ENCODE peak calls at places on chromosomes 11 and 22, in five cellular contexts. R is IMR-90, D is H9, P is mesendoderm, E is neuronal stem cell. H is an unnamed sample.

GRCh38 chr11:82988936-82989627 is 82.6 kb downstream of the RAB30 start:
- DNase-seq in R (peak), D (no peak), P (no peak), E (no peak), H (no peak)

GRCh38 chr11:34586655-34587281 is 34.1 kb upstream of the EHF start:
- DNase-seq in R (no peak), D (no peak), P (no peak), E (no peak), H (no peak)

GRCh38 chr22:37300551-37301017 is 18.3 kb downstream of the CYTH4 start:
- DNase-seq in R (no peak), D (no peak), P (no peak), E (no peak), H (no peak)

GRCh38 chr22:36733271-36733670 is 29.7 kb upstream of the CACNG2 start:
- DNase-seq in R (no peak), D (peak), P (no peak), E (no peak), H (no peak)

GRCh38 chr22:24302591-24302990 is 32.0 kb downstream of the SPECC1L start:
- DNase-seq in R (no peak), D (no peak), P (no peak), E (no peak), H (no peak)

GRCh38 chr22:21447694-21448402 is 19.3 kb upstream of the TMEM191C start:
- DNase-seq in R (no peak), D (peak), P (peak), E (no peak), H (no peak)

GRCh38 chr11:107696140-107696539 is 15.7 kb downstream of the SLN start:
- DNase-seq in R (peak), D (no peak), P (peak), E (no peak), H (peak)

GRCh38 chr11:9755561-9755960 is 91.7 kb downstream of the SWAP70 start:
- DNase-seq in R (peak), D (no peak), P (no peak), E (no peak), H (no peak)

GRCh38 chr11:44016129-44016528 is 31.7 kb upstream of the ACCSL start:
- DNase-seq in R (peak), D (peak), P (no peak), E (no peak), H (no peak)

GRCh38 chr11:86919557-86920210 is 35.5 kb downstream of the FZD4 start:
- DNase-seq in R (peak), D (peak), P (peak), E (peak), H (no peak)

GRCh38 chr11:99370557-99371200 is 349.9 kb downstream of the CNTN5 start:
- DNase-seq in R (peak), D (peak), P (peak), E (peak), H (peak)

GRCh38 chr11:114057147-114057546 is 2.4 kb upstream of the ZBTB16 start:
- DNase-seq in R (no peak), D (no peak), P (no peak), E (peak), H (no peak)

GRCh38 chr22:27391092-27391770 is 410.3 kb downstream of the MN1 start:
- DNase-seq in R (no peak), D (no peak), P (peak), E (no peak), H (no peak)

GRCh38 chr11:69152748-69153446 is 2.8 kb upstream of the SMIM38 start:
- DNase-seq in R (no peak), D (no peak), P (peak), E (no peak), H (no peak)

GRCh38 chr11:12174145-12175143 is 64.1 kb downstream of the MICAL2 start:
- DNase-seq in R (peak), D (no peak), P (no peak), E (no peak), H (no peak)

GRCh38 chr22:39292002-39292401 is 27.4 kb downstream of the RPL3 start:
- DNase-seq in R (no peak), D (no peak), P (no peak), E (no peak), H (no peak)

GRCh38 chr22:32649515-32650200 is 151.8 kb upstream of the TIMP3 start:
- DNase-seq in R (peak), D (no peak), P (no peak), E (no peak), H (no peak)

GRCh38 chr22:49492756-49493251 is 334.9 kb downstream of the BRD1 start:
- DNase-seq in R (no peak), D (no peak), P (no peak), E (no peak), H (no peak)

GRCh38 chr11:17598700-17599459 is 51.8 kb downstream of the OTOG start:
- DNase-seq in R (peak), D (peak), P (peak), E (peak), H (peak)

GRCh38 chr11:26949846-26950245 is 44.1 kb upstream of the FIBIN start:
- DNase-seq in R (peak), D (no peak), P (no peak), E (no peak), H (no peak)

GRCh38 chr22:26672060-26672471 is 14.7 kb downstream of the MIAT start:
- DNase-seq in R (no peak), D (no peak), P (no peak), E (no peak), H (no peak)

DNA sequence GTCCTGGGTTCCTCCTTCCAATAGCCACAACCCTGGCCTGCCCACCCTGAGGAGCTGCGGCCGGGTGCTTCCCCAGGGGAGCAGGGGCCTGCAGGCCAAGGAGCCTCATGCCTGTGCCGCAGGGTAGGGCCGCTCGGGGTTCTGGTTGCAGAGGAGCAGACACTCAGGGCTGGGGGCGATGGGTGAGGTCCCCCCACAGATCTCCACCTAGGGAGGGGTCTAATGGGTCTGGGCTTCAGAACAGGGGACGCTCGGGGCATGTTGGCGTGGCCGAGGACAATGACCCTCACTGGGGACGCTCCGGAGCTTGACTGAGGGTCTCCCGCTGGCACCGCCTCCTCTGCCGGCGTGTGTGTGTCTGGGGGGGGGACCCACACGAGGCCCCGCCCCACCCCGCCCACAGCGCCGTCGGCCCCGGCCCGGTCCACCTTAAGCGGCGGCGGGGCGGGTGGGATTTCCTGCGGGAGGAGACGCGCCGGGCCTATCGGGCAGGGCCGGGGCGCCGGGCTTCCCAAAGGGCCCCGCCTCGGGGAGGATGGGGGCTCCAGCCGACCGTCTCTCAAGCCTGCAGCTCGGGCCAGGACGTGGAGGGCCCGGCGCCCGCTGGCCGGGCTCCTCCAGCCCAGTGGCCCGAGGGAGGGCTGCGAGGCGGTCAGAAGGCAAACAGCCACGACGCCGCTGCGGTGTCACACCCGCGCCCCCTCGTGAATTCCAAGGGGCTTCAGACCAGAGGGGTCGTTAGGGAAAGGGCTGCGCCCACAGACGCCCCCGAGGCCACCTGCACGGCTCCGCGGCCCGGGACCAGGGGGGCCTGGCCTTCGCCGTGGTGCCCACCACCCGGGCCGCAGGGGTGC is 638 bp upstream of the ZDHHC8 start:
- DNase-seq in R (peak), D (peak), P (peak), E (peak), H (peak)
- H3K23ac ChIP-seq in R (no peak), D (no peak), P (peak), E (peak), H (no peak)

GRCh38 chr11:67345949-67346819 is 7.2 kb downstream of the POLD4 start:
- DNase-seq in R (peak), D (no peak), P (peak), E (no peak), H (no peak)
- H3K4me2 ChIP-seq in R (no peak), D (no peak), P (no peak), E (no peak), H (no peak)

GRCh38 chr22:19476023-19476422 is 3.0 kb downstream of the UFD1 start:
- DNase-seq in R (no peak), D (no peak), P (no peak), E (no peak), H (no peak)
- H3K23ac ChIP-seq in R (peak), D (no peak), P (no peak), E (no peak), H (no peak)

DNA sequence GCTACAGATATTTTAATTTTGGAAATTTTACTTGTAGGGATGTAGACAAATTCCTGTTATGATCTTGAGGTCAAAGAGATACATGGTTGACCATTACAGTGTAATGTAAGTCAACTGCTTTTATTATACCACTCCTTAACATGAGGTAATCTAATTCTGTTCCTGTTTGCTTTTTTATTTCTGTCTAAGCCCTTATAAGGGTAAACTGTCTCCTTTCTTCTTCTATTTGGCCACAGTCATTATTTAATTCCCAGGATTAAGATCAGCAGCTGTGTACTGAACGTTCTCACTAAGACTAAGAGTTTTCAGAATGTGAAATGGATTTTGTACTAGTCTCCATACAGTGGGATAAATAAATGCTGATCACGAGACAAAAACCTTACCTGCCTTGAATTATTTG is 32.8 kb downstream of the C2CD3 start:
- DNase-seq in R (peak), D (no peak), P (no peak), E (no peak), H (no peak)
- H3K4me2 ChIP-seq in R (peak), D (no peak), P (no peak), E (no peak), H (no peak)

GRCh38 chr11:118916842-118917388 is 8.8 kb downstream of the BCL9L start:
- DNase-seq in R (peak), D (peak), P (peak), E (no peak), H (peak)

GRCh38 chr11:118918128-118918685 is 7.5 kb downstream of the BCL9L start:
- DNase-seq in R (peak), D (peak), P (peak), E (no peak), H (peak)

GRCh38 chr11:118921121-118921928 is 4.4 kb downstream of the BCL9L start:
- DNase-seq in R (peak), D (peak), P (peak), E (no peak), H (peak)

GRCh38 chr11:118917488-118918127 is 8.1 kb downstream of the BCL9L start:
- DNase-seq in R (peak), D (no peak), P (peak), E (no peak), H (peak)

GRCh38 chr11:118918686-118919280 is 6.9 kb downstream of the BCL9L start:
- DNase-seq in R (peak), D (no peak), P (no peak), E (no peak), H (no peak)
- H3K23ac ChIP-seq in R (peak), D (no peak), P (no peak), E (no peak), H (no peak)

DNA sequence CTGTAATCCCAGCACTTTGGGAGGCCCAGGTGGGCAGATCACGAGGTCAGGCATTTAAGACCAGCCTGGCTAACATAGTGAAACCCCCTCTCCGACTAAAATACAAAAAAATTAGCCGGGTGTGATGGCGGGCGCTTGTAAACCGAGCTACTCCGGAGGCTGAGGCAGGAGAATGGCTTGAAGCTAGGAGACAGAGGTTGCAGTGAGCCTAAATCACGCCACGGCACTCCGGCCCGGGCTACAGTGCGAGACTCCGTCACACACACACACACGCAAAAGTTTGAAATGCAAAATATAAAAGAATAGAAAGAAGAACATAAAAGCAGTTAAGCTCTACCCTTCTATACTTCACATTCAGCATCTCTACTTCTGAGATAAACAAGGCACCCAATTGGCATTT is 1165.9 kb upstream of the CNTN5 start:
- DNase-seq in R (no peak), D (no peak), P (no peak), E (no peak), H (no peak)
- H3K4me2 ChIP-seq in R (no peak), D (no peak), P (no peak), E (no peak), H (no peak)